ENCODE peak calls at places on chromosomes 7 and 10, in eight cellular contexts. I, Q, W, U, K, P, N and S are unnamed samples.

GRCh38 chr7:134750083-134751062 is 29.1 kb upstream of the CALD1 start:
- DNase-seq in I (peak), Q (peak), W (no peak), U (no peak), K (peak), P (peak), N (peak), S (peak)

GRCh38 chr7:93943816-93944540 is 22.4 kb downstream of the GNG11 start:
- DNase-seq in I (no peak), Q (no peak), W (no peak), U (no peak), K (no peak), P (no peak), N (no peak), S (no peak)

GRCh38 chr7:113664867-113665266 is 253.9 kb downstream of the PPP1R3A start:
- DNase-seq in I (no peak), Q (no peak), W (no peak), U (no peak), K (no peak), P (no peak), N (no peak), S (no peak)

GRCh38 chr10:71799785-71800453 is 26.6 kb upstream of the VSIR start:
- DNase-seq in I (no peak), Q (no peak), W (no peak), U (no peak), K (peak), P (no peak), N (no peak), S (no peak)

GRCh38 chr7:116876664-116877442 is 14.5 kb downstream of the CAPZA2 start:
- DNase-seq in I (no peak), Q (no peak), W (no peak), U (no peak), K (no peak), P (no peak), N (no peak), S (no peak)

GRCh38 chr10:78578929-78579328 is 489.8 kb upstream of the ZMIZ1 start:
- DNase-seq in I (no peak), Q (no peak), W (no peak), U (no peak), K (no peak), P (no peak), N (no peak), S (no peak)

GRCh38 chr7:2540641-2541051 is 14.7 kb downstream of the BRAT1 start:
- DNase-seq in I (no peak), Q (no peak), W (no peak), U (no peak), K (no peak), P (no peak), N (no peak), S (no peak)

GRCh38 chr7:123754295-123754871 is 5.6 kb upstream of the WASL start:
- DNase-seq in I (no peak), Q (no peak), W (no peak), U (no peak), K (no peak), P (no peak), N (no peak), S (no peak)

GRCh38 chr10:26944261-26944882 is 83.6 kb upstream of the ABI1 start:
- DNase-seq in I (no peak), Q (no peak), W (no peak), U (no peak), K (no peak), P (no peak), N (no peak), S (no peak)

GRCh38 chr10:79299397-79300370 is 47.6 kb upstream of the PPIF start:
- DNase-seq in I (no peak), Q (no peak), W (no peak), U (no peak), K (peak), P (peak), N (no peak), S (no peak)

GRCh38 chr10:95425592-95426465 is 135.0 kb upstream of the PDLIM1 start:
- DNase-seq in I (no peak), Q (no peak), W (no peak), U (no peak), K (no peak), P (no peak), N (no peak), S (no peak)

GRCh38 chr7:157961731-157962457 is 625.1 kb downstream of the DNAJB6 start:
- DNase-seq in I (no peak), Q (no peak), W (no peak), U (peak), K (no peak), P (no peak), N (no peak), S (no peak)

GRCh38 chr7:36637417-36637816 is 86.9 kb downstream of the AOAH start:
- DNase-seq in I (no peak), Q (no peak), W (no peak), U (no peak), K (no peak), P (no peak), N (peak), S (no peak)

GRCh38 chr10:60986779-60987178 is 42.8 kb upstream of the RHOBTB1 start:
- DNase-seq in I (no peak), Q (no peak), W (no peak), U (no peak), K (no peak), P (peak), N (no peak), S (no peak)

GRCh38 chr7:131010029-131010705 is 276.2 kb upstream of the KLF14 start:
- DNase-seq in I (no peak), Q (peak), W (no peak), U (no peak), K (no peak), P (no peak), N (no peak), S (no peak)

GRCh38 chr7:138608292-138608691 is 92.9 kb downstream of the SVOPL start:
- DNase-seq in I (no peak), Q (no peak), W (peak), U (no peak), K (no peak), P (peak), N (no peak), S (no peak)

GRCh38 chr10:125082881-125083575 is 77.3 kb downstream of the CTBP2 start:
- DNase-seq in I (no peak), Q (no peak), W (no peak), U (peak), K (no peak), P (no peak), N (no peak), S (no peak)

GRCh38 chr7:75055830-75056431 is 17.7 kb downstream of the RCC1L start:
- DNase-seq in I (no peak), Q (no peak), W (no peak), U (no peak), K (no peak), P (peak), N (no peak), S (no peak)

GRCh38 chr7:44638611-44639557 is 32.5 kb downstream of the OGDH start:
- DNase-seq in I (no peak), Q (peak), W (peak), U (peak), K (peak), P (peak), N (peak), S (peak)

GRCh38 chr7:66771795-66772194 is 31.3 kb downstream of the RABGEF1 start:
- DNase-seq in I (no peak), Q (no peak), W (no peak), U (no peak), K (no peak), P (no peak), N (no peak), S (no peak)

GRCh38 chr7:121459148-121459547 is 63.0 kb upstream of the FAM3C start:
- DNase-seq in I (no peak), Q (no peak), W (no peak), U (no peak), K (no peak), P (no peak), N (no peak), S (no peak)

GRCh38 chr10:101047961-101048892 is 13.6 kb upstream of the KAZALD1 start:
- DNase-seq in I (peak), Q (no peak), W (no peak), U (peak), K (no peak), P (no peak), N (no peak), S (no peak)

GRCh38 chr7:120033114-120033513 is 239.9 kb upstream of the KCND2 start:
- DNase-seq in I (no peak), Q (no peak), W (no peak), U (no peak), K (peak), P (no peak), N (no peak), S (no peak)

GRCh38 chr7:149296368-149296767 is 34.4 kb downstream of the ZNF783 start:
- DNase-seq in I (no peak), Q (no peak), W (no peak), U (no peak), K (no peak), P (no peak), N (no peak), S (no peak)

DNA sequence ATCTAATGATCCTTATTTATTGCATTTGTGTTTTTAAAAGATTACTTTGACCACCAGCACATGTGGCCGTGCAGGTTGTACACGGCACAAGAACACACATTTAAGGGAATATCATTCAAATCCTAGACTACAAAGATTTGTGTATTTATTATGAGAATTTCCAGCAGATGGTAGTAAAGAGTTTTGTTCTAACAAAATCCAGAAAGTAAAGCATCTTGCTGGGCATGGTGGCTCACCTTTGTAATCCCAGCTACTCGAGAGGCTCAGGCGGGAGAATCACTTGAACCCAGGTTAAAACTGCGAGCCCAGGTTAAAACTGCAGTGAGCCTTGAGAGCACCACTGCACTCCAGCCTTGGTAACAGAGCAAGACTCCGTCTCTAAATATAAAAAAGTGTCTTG is 31.5 kb downstream of the MACROH2A2 start:
- DNase-seq in I (no peak), Q (no peak), W (no peak), U (no peak), K (peak), P (no peak), N (no peak), S (no peak)
- TF ChIP-seq CTCF in I (no peak), Q (no peak), W (no peak), U (no peak), K (peak), P (no peak), N (no peak), S (no peak)

DNA sequence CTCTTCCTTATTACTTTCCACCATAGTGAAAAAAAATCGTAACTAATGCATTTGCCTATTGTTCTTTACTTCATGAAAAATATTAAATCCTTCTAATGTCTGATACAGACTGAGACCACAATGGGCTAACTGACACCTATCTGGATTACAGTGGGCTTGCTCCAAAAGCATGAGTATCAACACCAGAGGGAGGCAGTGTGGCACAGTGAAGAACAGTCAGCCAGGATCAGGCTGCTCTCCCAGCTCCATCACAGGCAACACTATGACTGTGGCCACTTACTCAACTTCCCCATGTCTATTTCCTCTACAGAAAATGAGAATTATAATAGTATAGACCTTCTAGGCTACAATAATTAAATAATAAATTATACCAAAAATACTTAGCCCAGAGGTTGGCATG is 97.2 kb downstream of the SLC25A13 start:
- DNase-seq in I (no peak), Q (no peak), W (no peak), U (no peak), K (peak), P (no peak), N (no peak), S (peak)
- TF ChIP-seq CTCF in I (no peak), Q (no peak), W (no peak), U (no peak), K (peak), P (no peak), N (peak), S (no peak)

GRCh38 chr7:1441615-1442354 is 17.5 kb downstream of the MICALL2 start:
- DNase-seq in I (no peak), Q (no peak), W (no peak), U (no peak), K (no peak), P (no peak), N (no peak), S (no peak)

GRCh38 chr7:1440620-1441019 is 18.6 kb downstream of the MICALL2 start:
- DNase-seq in I (no peak), Q (no peak), W (no peak), U (no peak), K (no peak), P (no peak), N (no peak), S (no peak)

GRCh38 chr7:1438208-1438607 is 21.1 kb downstream of the MICALL2 start:
- DNase-seq in I (no peak), Q (no peak), W (no peak), U (no peak), K (no peak), P (no peak), N (no peak), S (no peak)

GRCh38 chr7:1438821-1439220 is 20.4 kb downstream of the MICALL2 start:
- DNase-seq in I (no peak), Q (no peak), W (no peak), U (no peak), K (no peak), P (no peak), N (no peak), S (no peak)

DNA sequence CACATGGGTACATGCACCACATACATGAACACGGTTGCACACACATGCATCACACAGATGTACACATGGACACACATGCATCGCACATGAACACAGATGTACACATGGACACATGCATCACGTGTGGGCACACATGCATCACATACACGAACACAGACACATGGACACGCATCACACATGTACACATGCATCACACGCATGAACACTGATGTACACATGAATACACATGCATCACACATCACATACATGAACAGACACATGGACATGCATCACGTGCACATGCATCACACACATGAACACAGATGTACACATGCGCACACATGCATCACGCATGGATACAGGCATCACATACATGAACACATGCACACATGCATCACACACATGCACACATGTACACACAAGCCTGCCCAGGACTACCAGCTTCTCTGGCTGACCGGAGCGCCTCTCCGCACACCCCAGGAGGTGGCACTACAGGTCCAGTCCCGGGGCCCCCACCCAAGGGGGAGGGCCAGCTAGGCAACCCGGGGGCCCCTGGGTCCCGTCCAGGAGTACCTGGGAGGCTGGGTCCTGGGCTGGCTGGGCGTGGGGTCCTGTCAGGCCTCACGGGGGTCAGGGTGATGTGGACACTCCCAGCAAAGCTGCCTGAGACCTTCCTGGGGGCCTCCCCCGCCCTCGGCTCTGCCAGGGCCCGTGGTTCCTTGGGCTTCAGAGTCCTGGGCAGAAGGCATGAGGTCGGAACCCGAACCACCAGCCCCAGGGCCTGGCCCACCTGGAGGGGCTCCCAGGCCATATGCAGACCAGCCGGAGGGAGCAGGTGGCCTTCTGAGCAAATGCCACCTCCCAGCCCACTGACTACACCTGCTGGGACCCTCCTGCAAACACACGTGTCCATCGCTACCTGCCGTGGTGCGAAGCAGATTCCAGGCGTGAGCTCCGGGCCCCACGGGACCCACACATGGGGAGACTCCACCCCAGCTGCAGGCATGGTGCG is 19.6 kb downstream of the MICALL2 start:
- DNase-seq in I (no peak), Q (no peak), W (no peak), U (no peak), K (no peak), P (no peak), N (no peak), S (no peak)
- TF ChIP-seq CTCF in I (no peak), Q (no peak), W (no peak), U (no peak), K (no peak), P (no peak), N (no peak), S (peak)

GRCh38 chr7:39356531-39356930 is 209.7 kb upstream of the YAE1 start:
- DNase-seq in I (no peak), Q (no peak), W (no peak), U (no peak), K (no peak), P (peak), N (no peak), S (no peak)

GRCh38 chr7:39360766-39361165 is 205.4 kb upstream of the YAE1 start:
- DNase-seq in I (no peak), Q (no peak), W (no peak), U (no peak), K (no peak), P (no peak), N (no peak), S (no peak)

GRCh38 chr7:39360038-39360437 is 206.2 kb upstream of the YAE1 start:
- DNase-seq in I (no peak), Q (no peak), W (no peak), U (no peak), K (no peak), P (no peak), N (no peak), S (no peak)

GRCh38 chr7:39355664-39356063 is 210.5 kb upstream of the YAE1 start:
- DNase-seq in I (no peak), Q (no peak), W (no peak), U (no peak), K (no peak), P (no peak), N (no peak), S (no peak)

DNA sequence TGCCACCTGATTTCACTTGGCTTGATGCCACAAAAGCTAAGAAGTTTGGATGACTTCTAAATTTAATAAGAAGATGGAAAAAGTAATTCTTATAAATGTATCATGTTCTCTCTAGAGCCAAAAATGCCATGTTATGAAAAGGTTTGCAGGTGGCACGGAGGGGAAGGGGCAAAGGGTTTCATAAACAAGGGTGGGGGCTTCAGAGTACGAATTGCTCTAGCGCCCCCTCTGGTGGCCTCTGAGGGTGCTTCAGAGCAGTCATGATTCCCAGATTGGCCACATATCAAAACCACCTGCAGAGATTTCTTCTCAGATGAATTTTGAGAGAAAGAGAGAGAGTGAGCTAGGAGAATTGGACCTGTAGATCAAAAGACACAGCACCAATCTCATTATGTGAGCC is 208.6 kb upstream of the YAE1 start:
- DNase-seq in I (peak), Q (no peak), W (no peak), U (no peak), K (peak), P (no peak), N (peak), S (no peak)
- TF ChIP-seq CTCF in I (peak), Q (no peak), W (peak), U (no peak), K (no peak), P (peak), N (peak), S (peak)